ENCODE peak calls at places on chromosomes 11 and 22, in five cellular contexts. R, B, X, F and N are unnamed samples.

GRCh38 chr22:20531404-20532181 is 24.2 kb downstream of the MED15 start:
- DNase-seq in R (no peak), B (no peak), X (no peak), F (no peak), N (no peak)

GRCh38 chr11:117515892-117516291 is 188.2 kb downstream of the CEP164 start:
- DNase-seq in R (no peak), B (no peak), X (no peak), F (no peak), N (no peak)

GRCh38 chr11:116563028-116563712 is 209.6 kb downstream of the BUD13 start:
- DNase-seq in R (no peak), B (no peak), X (no peak), F (peak; percentile 15), N (no peak)

GRCh38 chr11:68946416-68947090 is 34.2 kb downstream of the MRGPRD start:
- DNase-seq in R (no peak), B (no peak), X (no peak), F (no peak), N (no peak)

GRCh38 chr22:23509571-23510302 is 70.4 kb downstream of the IGLL1 start:
- DNase-seq in R (no peak), B (no peak), X (no peak), F (no peak), N (no peak)

GRCh38 chr22:29704528-29705285 is 15.1 kb upstream of the CABP7 start:
- DNase-seq in R (no peak), B (no peak), X (no peak), F (peak; percentile 49), N (no peak)

GRCh38 chr11:118918128-118918685 is 7.5 kb downstream of the BCL9L start:
- DNase-seq in R (no peak), B (no peak), X (peak; percentile 65), F (no peak), N (no peak)

GRCh38 chr11:266676-267439 is 11.3 kb upstream of the NLRP6 start:
- DNase-seq in R (no peak), B (no peak), X (no peak), F (no peak), N (peak; percentile 51)

GRCh38 chr11:130434521-130435223 is 6.3 kb upstream of the ADAMTS8 start:
- DNase-seq in R (peak; percentile 73), B (peak; percentile 40), X (peak; percentile 82), F (peak; percentile 82), N (peak; percentile 90)

GRCh38 chr11:123740787-123741158 is 687 bp downstream of the ZNF202 start:
- DNase-seq in R (no peak), B (no peak), X (no peak), F (no peak), N (peak; percentile 21)

GRCh38 chr11:34558211-34558610 is 44.6 kb upstream of the ELF5 start:
- DNase-seq in R (no peak), B (no peak), X (no peak), F (no peak), N (no peak)

GRCh38 chr11:33687733-33688479 is 12.7 kb downstream of the C11orf91 start:
- DNase-seq in R (no peak), B (no peak), X (peak; percentile 41), F (peak; percentile 62), N (peak; percentile 54)

GRCh38 chr22:30572840-30573593 is 1.4 kb downstream of the GAL3ST1 start:
- DNase-seq in R (no peak), B (no peak), X (no peak), F (no peak), N (no peak)

GRCh38 chr22:19868773-19869471 is 14.2 kb upstream of the GNB1L start:
- DNase-seq in R (no peak), B (no peak), X (no peak), F (peak; percentile 4), N (no peak)

GRCh38 chr11:118938491-118939411 is 13.0 kb upstream of the BCL9L start:
- DNase-seq in R (no peak), B (no peak), X (no peak), F (no peak), N (no peak)

GRCh38 chr11:68927280-68928107 is 23.8 kb downstream of the IGHMBP2 start:
- DNase-seq in R (peak; percentile 41), B (no peak), X (no peak), F (no peak), N (peak; percentile 71)

GRCh38 chr11:68402355-68403031 is 58.1 kb upstream of the PPP6R3 start:
- DNase-seq in R (no peak), B (no peak), X (peak; percentile 27), F (peak; percentile 3), N (no peak)

GRCh38 chr11:128470081-128470480 is 117.3 kb downstream of the ETS1 start:
- DNase-seq in R (peak; percentile 57), B (no peak), X (peak; percentile 73), F (no peak), N (peak; percentile 75)

GRCh38 chr11:77140231-77140959 is 12.3 kb downstream of the MYO7A start:
- DNase-seq in R (no peak), B (no peak), X (no peak), F (no peak), N (no peak)

GRCh38 chr22:45031629-45032403 is 22.0 kb upstream of the PHF21B start:
- DNase-seq in R (no peak), B (no peak), X (no peak), F (no peak), N (no peak)